ENCODE peak calls at places on chromosome 13, in nine cellular contexts. One of them, this sample, is unnamed.

GRCh38 chr13:113209336-113209879 is at the start of gene CUL4A:
- DNase-seq in activated CD4-positive, alpha-beta T cell treated with anti-CD3 and anti-CD28 coated beads for 4 hours: peak; percentile 75
- DNase-seq in nephron progenitor cell: peak; percentile 88
- DNase-seq in T-helper 17 cell: peak; percentile 56
- DNase-seq in A172: peak; percentile 45
- DNase-seq in GM12865: peak; percentile 81
- DNase-seq in astrocyte of the cerebellum: no peak
- DNase-seq in mesendoderm: peak; percentile 87
- DNase-seq in skeletal muscle cell: no peak
- DNase-seq in this sample: no peak

GRCh38 chr13:106129273-106129672 is 406.2 kb downstream of the EFNB2 start:
- DNase-seq in activated CD4-positive, alpha-beta T cell treated with anti-CD3 and anti-CD28 coated beads for 4 hours: no peak
- DNase-seq in nephron progenitor cell: no peak
- DNase-seq in T-helper 17 cell: no peak
- DNase-seq in astrocyte of the cerebellum: no peak
- DNase-seq in mesendoderm: no peak
- DNase-seq in GM12865: no peak
- DNase-seq in A172: no peak
- DNase-seq in skeletal muscle cell: no peak
- DNase-seq in this sample: no peak

GRCh38 chr13:94968040-94968756 is 255.9 kb upstream of the SOX21 start:
- DNase-seq in skeletal muscle cell: no peak
- DNase-seq in A172: peak; percentile 31
- DNase-seq in mesendoderm: peak; percentile 74
- DNase-seq in T-helper 17 cell: no peak
- DNase-seq in activated CD4-positive, alpha-beta T cell treated with anti-CD3 and anti-CD28 coated beads for 4 hours: no peak
- DNase-seq in astrocyte of the cerebellum: no peak
- DNase-seq in nephron progenitor cell: peak; percentile 71
- DNase-seq in GM12865: no peak
- DNase-seq in this sample: no peak

GRCh38 chr13:31869582-31869981 is 130.3 kb downstream of the RXFP2 start:
- DNase-seq in skeletal muscle cell: no peak
- DNase-seq in astrocyte of the cerebellum: no peak
- DNase-seq in GM12865: no peak
- DNase-seq in activated CD4-positive, alpha-beta T cell treated with anti-CD3 and anti-CD28 coated beads for 4 hours: no peak
- DNase-seq in mesendoderm: no peak
- DNase-seq in A172: no peak
- DNase-seq in T-helper 17 cell: no peak
- DNase-seq in nephron progenitor cell: no peak
- DNase-seq in this sample: no peak

GRCh38 chr13:75437582-75438318 is 44.2 kb downstream of the TBC1D4 start:
- DNase-seq in nephron progenitor cell: no peak
- DNase-seq in activated CD4-positive, alpha-beta T cell treated with anti-CD3 and anti-CD28 coated beads for 4 hours: no peak
- DNase-seq in GM12865: no peak
- DNase-seq in A172: peak; percentile 16
- DNase-seq in mesendoderm: no peak
- DNase-seq in astrocyte of the cerebellum: no peak
- DNase-seq in T-helper 17 cell: no peak
- DNase-seq in skeletal muscle cell: peak; percentile 45
- DNase-seq in this sample: peak; percentile 65

GRCh38 chr13:111282425-111282824 is 38.0 kb upstream of the TEX29 start:
- DNase-seq in activated CD4-positive, alpha-beta T cell treated with anti-CD3 and anti-CD28 coated beads for 4 hours: no peak
- DNase-seq in skeletal muscle cell: no peak
- DNase-seq in mesendoderm: no peak
- DNase-seq in A172: no peak
- DNase-seq in T-helper 17 cell: no peak
- DNase-seq in GM12865: no peak
- DNase-seq in astrocyte of the cerebellum: no peak
- DNase-seq in nephron progenitor cell: no peak
- DNase-seq in this sample: no peak

GRCh38 chr13:33125821-33126570 is 109.8 kb downstream of the KL start:
- DNase-seq in A172: peak; percentile 97
- DNase-seq in activated CD4-positive, alpha-beta T cell treated with anti-CD3 and anti-CD28 coated beads for 4 hours: no peak
- DNase-seq in astrocyte of the cerebellum: peak; percentile 92
- DNase-seq in GM12865: no peak
- DNase-seq in T-helper 17 cell: no peak
- DNase-seq in mesendoderm: peak; percentile 97
- DNase-seq in nephron progenitor cell: no peak
- DNase-seq in skeletal muscle cell: peak; percentile 90
- DNase-seq in this sample: peak; percentile 88

GRCh38 chr13:52955505-52955904 is 73.1 kb upstream of the OLFM4 start:
- DNase-seq in astrocyte of the cerebellum: no peak
- DNase-seq in nephron progenitor cell: no peak
- DNase-seq in GM12865: no peak
- DNase-seq in skeletal muscle cell: no peak
- DNase-seq in mesendoderm: peak; percentile 73
- DNase-seq in A172: no peak
- DNase-seq in activated CD4-positive, alpha-beta T cell treated with anti-CD3 and anti-CD28 coated beads for 4 hours: no peak
- DNase-seq in T-helper 17 cell: no peak
- DNase-seq in this sample: no peak

GRCh38 chr13:105365831-105366230 is 1169.6 kb downstream of the EFNB2 start:
- DNase-seq in A172: no peak
- DNase-seq in GM12865: no peak
- DNase-seq in mesendoderm: no peak
- DNase-seq in activated CD4-positive, alpha-beta T cell treated with anti-CD3 and anti-CD28 coated beads for 4 hours: no peak
- DNase-seq in T-helper 17 cell: no peak
- DNase-seq in astrocyte of the cerebellum: no peak
- DNase-seq in nephron progenitor cell: no peak
- DNase-seq in skeletal muscle cell: no peak
- DNase-seq in this sample: no peak

GRCh38 chr13:31200636-31200970 is 828 bp downstream of the B3GLCT start:
- DNase-seq in nephron progenitor cell: peak; percentile 71
- DNase-seq in skeletal muscle cell: no peak
- DNase-seq in GM12865: peak; percentile 46
- DNase-seq in mesendoderm: peak; percentile 53
- DNase-seq in astrocyte of the cerebellum: no peak
- DNase-seq in activated CD4-positive, alpha-beta T cell treated with anti-CD3 and anti-CD28 coated beads for 4 hours: peak; percentile 44
- DNase-seq in T-helper 17 cell: peak; percentile 24
- DNase-seq in A172: peak; percentile 1
- DNase-seq in this sample: no peak

GRCh38 chr13:27978301-27978968 is 9.3 kb upstream of the CDX2 start:
- DNase-seq in astrocyte of the cerebellum: no peak
- DNase-seq in GM12865: no peak
- DNase-seq in mesendoderm: peak; percentile 86
- DNase-seq in nephron progenitor cell: peak; percentile 69
- DNase-seq in A172: no peak
- DNase-seq in skeletal muscle cell: no peak
- DNase-seq in T-helper 17 cell: no peak
- DNase-seq in activated CD4-positive, alpha-beta T cell treated with anti-CD3 and anti-CD28 coated beads for 4 hours: no peak
- DNase-seq in this sample: no peak

GRCh38 chr13:46751811-46752635 is 44.9 kb downstream of the ESD start:
- DNase-seq in GM12865: peak; percentile 43
- DNase-seq in activated CD4-positive, alpha-beta T cell treated with anti-CD3 and anti-CD28 coated beads for 4 hours: peak; percentile 19
- DNase-seq in mesendoderm: no peak
- DNase-seq in T-helper 17 cell: no peak
- DNase-seq in nephron progenitor cell: no peak
- DNase-seq in A172: peak; percentile 15
- DNase-seq in astrocyte of the cerebellum: peak; percentile 52
- DNase-seq in skeletal muscle cell: no peak
- DNase-seq in this sample: no peak